ENCODE peak calls at places on chromosomes 12 and 14, in nine cellular contexts. I is choroid plexus epithelial cell, Y is stomach, U is GM12878, M is MM.1S, R is upper lobe of right lung, A is IMR-90, S is lower leg skin, V is left lung. W is an unnamed sample.

GRCh38 chr12:26831959-26832816 is 806 bp downstream of the ITPR2 start:
- DNase-seq in R (peak; percentile 83), M (peak; percentile 82), V (peak; percentile 93), A (peak; percentile 80), S (peak; percentile 51), Y (peak; percentile 58), U (no peak), I (peak; percentile 81), W (peak; percentile 64)

GRCh38 chr12:124550123-124551089 is 17.0 kb downstream of the NCOR2 start:
- DNase-seq in R (no peak), U (no peak), V (peak; percentile 76), M (no peak), A (no peak), S (no peak), Y (no peak), I (no peak), W (no peak)

GRCh38 chr12:132154341-132154761 is 10.1 kb downstream of the NOC4L start:
- DNase-seq in U (no peak), Y (no peak), V (peak; percentile 65), I (no peak), M (no peak), S (no peak), R (no peak), A (no peak), W (no peak)

GRCh38 chr12:108597559-108598471 is at the start of gene TMEM119:
- DNase-seq in M (no peak), R (no peak), I (no peak), Y (no peak), V (no peak), U (no peak), A (peak; percentile 37), S (no peak), W (no peak)

GRCh38 chr12:67482751-67483661 is 165.5 kb upstream of the DYRK2 start:
- DNase-seq in U (peak; percentile 66), V (no peak), A (peak; percentile 56), M (peak; percentile 95), Y (peak; percentile 71), I (peak; percentile 74), S (peak; percentile 50), R (no peak), W (no peak)

GRCh38 chr14:99391671-99392070 is 89.0 kb downstream of the SETD3 start:
- DNase-seq in U (no peak), M (no peak), A (peak; percentile 44), Y (no peak), R (no peak), I (no peak), S (no peak), V (no peak), W (no peak)

GRCh38 chr14:100781952-100782351 is 44.0 kb upstream of the MEG3 start:
- DNase-seq in U (no peak), R (no peak), M (no peak), V (no peak), A (no peak), I (no peak), Y (no peak), S (no peak), W (no peak)

GRCh38 chr14:104970231-104971068 is 7.7 kb downstream of the AHNAK2 start:
- DNase-seq in V (peak; percentile 80), S (peak; percentile 91), Y (peak; percentile 40), I (peak; percentile 89), R (no peak), U (no peak), M (no peak), A (peak; percentile 81), W (no peak)

DNA sequence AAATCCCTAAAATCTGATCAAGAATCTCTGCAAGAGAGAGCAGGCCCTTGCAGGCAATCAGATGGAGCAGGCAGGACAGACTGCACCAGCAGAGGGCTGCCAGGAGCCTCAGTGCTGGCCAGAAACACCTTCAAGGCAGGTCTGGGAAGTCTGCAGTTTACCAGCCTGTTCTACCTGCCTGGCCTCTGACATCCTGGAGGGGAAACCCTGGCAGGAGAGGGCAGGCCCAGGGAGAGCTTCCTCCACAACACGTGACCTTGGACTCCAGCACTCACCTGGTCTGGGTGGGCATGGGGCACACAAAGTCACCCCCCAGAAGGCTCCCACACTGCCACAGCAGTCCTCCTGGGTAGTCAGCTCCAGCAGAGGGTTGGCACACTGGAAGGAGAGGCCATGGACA is 56.0 kb downstream of the ISCA2 start:
- DNase-seq in Y (no peak), S (no peak), A (no peak), I (peak; percentile 48), U (no peak), V (no peak), R (no peak), M (no peak), W (no peak)
- TF ChIP-seq CTCF in Y (no peak), S (no peak), A (peak; percentile 39), I (peak; percentile 66), U (peak; percentile 1), V (no peak), R (peak; percentile 20), M (no peak), W (no peak)

GRCh38 chr14:22220427-22220826 is 368.6 kb downstream of the DAD1 start:
- DNase-seq in S (no peak), I (peak; percentile 68), A (peak; percentile 70), R (no peak), M (no peak), Y (no peak), U (no peak), V (no peak), W (no peak)

GRCh38 chr14:22225526-22226133 is 363.4 kb downstream of the DAD1 start:
- DNase-seq in Y (no peak), M (no peak), U (no peak), R (no peak), I (peak; percentile 65), A (peak; percentile 74), S (no peak), V (no peak), W (no peak)

GRCh38 chr14:22226381-22226780 is 362.6 kb downstream of the DAD1 start:
- DNase-seq in U (no peak), A (peak; percentile 59), M (no peak), V (no peak), S (no peak), Y (no peak), R (no peak), I (peak; percentile 67), W (no peak)

GRCh38 chr14:22218729-22219128 is 370.3 kb downstream of the DAD1 start:
- DNase-seq in I (no peak), R (no peak), V (no peak), Y (no peak), S (no peak), U (no peak), A (no peak), M (no peak), W (no peak)

DNA sequence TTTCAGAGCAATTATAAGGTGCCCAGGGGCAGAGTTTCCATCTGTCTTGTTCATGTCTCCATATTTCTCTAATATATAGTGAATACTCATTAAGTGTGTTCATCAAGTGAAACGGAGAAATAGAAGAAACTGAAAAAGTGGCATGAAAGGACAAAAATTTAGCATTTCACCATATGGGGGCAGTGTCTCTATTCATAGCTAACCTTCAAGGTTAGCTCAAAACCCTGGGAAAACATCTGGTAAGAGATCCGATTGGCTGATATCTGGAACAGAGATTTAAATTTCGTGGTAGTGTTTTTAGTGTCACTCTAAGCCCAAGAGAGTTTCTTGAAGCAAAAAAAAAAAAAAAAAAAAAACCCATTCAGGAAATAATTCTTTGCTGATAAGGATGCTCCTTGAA is 367.5 kb downstream of the DAD1 start:
- DNase-seq in M (peak; percentile 12), U (no peak), Y (no peak), I (peak; percentile 75), A (peak; percentile 49), R (no peak), S (no peak), V (no peak), W (no peak)
- TF ChIP-seq CTCF in M (peak; percentile 47), U (peak; percentile 43), Y (no peak), I (peak; percentile 58), A (peak; percentile 58), R (peak; percentile 31), S (no peak), V (peak; percentile 24), W (peak; percentile 24)

DNA sequence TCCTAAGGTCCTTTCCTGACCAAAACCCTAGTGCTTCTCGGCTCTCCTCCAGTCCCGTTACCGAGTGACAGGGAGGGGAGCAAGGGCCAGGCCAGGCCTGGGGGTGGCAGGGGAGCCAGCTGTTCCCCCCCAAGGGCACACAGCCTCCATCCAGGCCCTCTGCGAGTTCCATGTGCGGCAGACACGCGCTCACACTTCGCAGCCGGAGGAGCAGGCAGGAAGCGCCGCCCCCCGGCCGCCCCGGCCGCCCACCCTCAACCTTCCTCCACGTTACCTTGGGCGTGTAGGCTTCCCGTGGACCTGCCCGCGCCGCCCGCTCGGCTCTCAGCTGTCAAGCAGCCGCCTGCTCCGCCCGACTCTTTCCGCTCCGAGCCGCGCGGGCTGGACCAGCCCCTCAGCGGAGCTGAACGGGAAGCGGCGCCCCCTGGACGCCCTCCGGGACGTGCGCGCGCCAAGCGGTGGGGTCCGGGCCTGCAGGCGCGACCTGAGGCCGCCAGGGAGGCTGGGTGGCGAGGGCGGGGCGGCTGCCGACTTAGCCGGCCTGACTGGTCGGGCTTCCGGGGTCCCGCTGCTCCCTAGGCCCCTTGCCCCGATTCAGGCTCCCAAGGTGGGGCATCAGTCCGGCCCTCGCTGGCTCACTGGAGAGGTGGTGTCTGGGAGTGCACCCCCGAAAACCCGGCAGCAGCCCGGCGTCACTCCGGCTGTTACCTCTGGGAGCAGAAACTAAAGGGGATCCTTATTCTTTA is at the start of gene CRACR2A:
- DNase-seq in I (peak; percentile 79), A (peak; percentile 31), S (peak; percentile 24), M (peak; percentile 86), Y (peak; percentile 68), V (peak; percentile 94), R (peak; percentile 85), U (peak; percentile 31), W (peak; percentile 84)
- TF ChIP-seq CTCF in I (peak; percentile 48), A (peak; percentile 55), S (no peak), M (peak; percentile 73), Y (no peak), V (peak; percentile 57), R (peak; percentile 65), U (peak; percentile 80), W (peak; percentile 74)

DNA sequence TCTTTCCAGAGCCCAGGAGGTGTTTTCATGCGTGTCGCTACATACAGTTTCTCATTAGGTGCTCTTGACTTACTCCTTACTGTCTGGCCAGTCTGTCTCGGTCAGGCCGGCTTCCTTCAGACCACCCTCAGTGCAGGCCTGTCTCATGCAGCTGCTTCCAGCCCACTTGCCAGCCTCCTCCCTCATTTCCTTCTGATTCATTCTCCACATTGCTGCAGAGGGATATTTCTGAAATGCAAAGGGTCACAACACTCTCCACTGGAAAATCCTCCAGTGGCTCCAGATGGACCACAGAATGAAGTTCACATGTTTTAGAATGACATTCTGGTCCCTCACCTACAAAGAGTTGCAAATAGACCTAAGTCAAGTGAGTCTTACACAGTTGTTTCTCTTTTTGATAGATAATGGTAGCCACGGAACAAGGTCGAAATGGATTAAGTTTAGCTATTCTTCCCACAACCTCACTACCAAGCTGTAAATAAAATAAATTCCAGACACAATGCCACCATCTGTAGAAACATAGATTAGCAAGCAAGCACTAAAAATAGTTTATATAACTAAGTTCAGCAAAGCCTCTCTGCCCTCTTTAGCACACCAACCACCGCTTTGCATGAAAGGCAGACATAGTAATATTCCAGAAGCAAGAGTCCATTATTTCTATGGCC is 146.9 kb downstream of the ESR2 start:
- DNase-seq in Y (no peak), U (no peak), A (peak; percentile 71), R (no peak), V (no peak), M (no peak), S (no peak), I (peak; percentile 76), W (no peak)
- TF ChIP-seq CTCF in Y (no peak), U (no peak), A (no peak), R (no peak), V (no peak), M (no peak), S (no peak), I (no peak), W (no peak)

W was measured in natural killer cell.